ENCODE peak calls at places on chromosomes 5 and 9, in six cellular contexts. I, X, J, G, P and Q are unnamed samples.

GRCh38 chr9:127722055-127722454 is 6.2 kb downstream of the TTC16 start:
- DNase-seq in I (no peak), X (no peak), J (no peak), G (no peak), P (no peak), Q (no peak)

GRCh38 chr9:125932012-125932411 is 184.8 kb downstream of the PBX3 start:
- DNase-seq in I (peak), X (peak), J (peak), G (no peak), P (no peak), Q (peak)

GRCh38 chr5:132746592-132747063 is 598 bp upstream of the CCNI2 start:
- DNase-seq in I (no peak), X (peak), J (no peak), G (no peak), P (peak), Q (no peak)

GRCh38 chr9:90939367-90939766 is 137.7 kb downstream of the SYK start:
- DNase-seq in I (no peak), X (no peak), J (no peak), G (no peak), P (no peak), Q (no peak)

GRCh38 chr5:36741138-36741537 is 134.7 kb downstream of the SLC1A3 start:
- DNase-seq in I (no peak), X (no peak), J (no peak), G (no peak), P (no peak), Q (no peak)

GRCh38 chr5:109487753-109488420 is 78.1 kb upstream of the PJA2 start:
- DNase-seq in I (no peak), X (no peak), J (no peak), G (no peak), P (no peak), Q (peak)

GRCh38 chr5:155004138-155004744 is 9.3 kb upstream of the KIF4B start:
- DNase-seq in I (no peak), X (peak), J (peak), G (no peak), P (peak), Q (peak)

GRCh38 chr5:154860123-154860522 is 1.7 kb downstream of the CNOT8 start:
- DNase-seq in I (peak), X (peak), J (no peak), G (peak), P (no peak), Q (peak)

GRCh38 chr5:36722913-36723312 is 116.5 kb downstream of the SLC1A3 start:
- DNase-seq in I (peak), X (peak), J (no peak), G (no peak), P (peak), Q (no peak)

GRCh38 chr5:170287532-170287931 is 10.0 kb downstream of the LCP2 start:
- DNase-seq in I (peak), X (no peak), J (no peak), G (peak), P (no peak), Q (peak)

GRCh38 chr9:75601280-75601679 is 289.2 kb upstream of the PCSK5 start:
- DNase-seq in I (no peak), X (no peak), J (peak), G (no peak), P (no peak), Q (no peak)

GRCh38 chr9:117258201-117258866 is 156.5 kb downstream of the ASTN2 start:
- DNase-seq in I (no peak), X (no peak), J (no peak), G (no peak), P (no peak), Q (no peak)
- H3K4me3 ChIP-seq in I (no peak), X (no peak), J (no peak), G (no peak), P (no peak), Q (no peak)

GRCh38 chr5:484556-484955 is 39.7 kb downstream of the SLC9A3 start:
- DNase-seq in I (no peak), X (no peak), J (no peak), G (no peak), P (no peak), Q (no peak)
- H3K4me3 ChIP-seq in I (no peak), X (no peak), J (no peak), G (no peak), P (no peak), Q (no peak)

DNA sequence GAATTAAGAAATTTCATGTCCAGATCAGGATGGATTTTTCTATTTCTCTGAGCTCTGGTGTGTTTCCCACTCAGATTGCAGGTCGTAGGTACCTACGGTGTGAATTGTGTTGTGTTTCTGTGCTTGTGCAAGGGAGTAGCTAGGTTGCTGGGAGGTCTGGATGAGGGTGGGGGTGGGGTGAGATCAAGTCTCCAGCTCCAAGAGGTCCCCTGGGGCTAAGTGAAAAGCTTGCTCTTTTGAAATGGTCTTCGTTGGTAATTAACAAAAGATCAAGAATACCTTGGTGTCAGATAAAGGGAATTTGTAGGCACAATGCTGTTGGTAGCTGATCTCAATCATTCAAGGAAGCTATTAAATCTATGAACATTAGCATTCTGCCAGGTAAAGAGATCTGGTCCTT is 988 bp upstream of the PCDHGC4 start:
- DNase-seq in I (no peak), X (no peak), J (no peak), G (no peak), P (no peak), Q (no peak)
- H3K4me3 ChIP-seq in I (no peak), X (no peak), J (no peak), G (no peak), P (no peak), Q (no peak)

GRCh38 chr5:149382517-149383220 is 3.6 kb upstream of the IL17B start:
- DNase-seq in I (no peak), X (no peak), J (no peak), G (peak), P (no peak), Q (no peak)

GRCh38 chr5:149383399-149383798 is 4.3 kb upstream of the IL17B start:
- DNase-seq in I (no peak), X (no peak), J (no peak), G (peak), P (no peak), Q (peak)

GRCh38 chr5:149380466-149381121 is 1.5 kb upstream of the IL17B start:
- DNase-seq in I (no peak), X (no peak), J (no peak), G (peak), P (no peak), Q (peak)

GRCh38 chr5:149381261-149381985 is 2.3 kb upstream of the IL17B start:
- DNase-seq in I (no peak), X (no peak), J (no peak), G (no peak), P (no peak), Q (no peak)

GRCh38 chr5:149381986-149382338 is 2.9 kb upstream of the IL17B start:
- DNase-seq in I (peak), X (peak), J (peak), G (peak), P (peak), Q (peak)
- H3K4me3 ChIP-seq in I (no peak), X (no peak), J (no peak), G (peak), P (no peak), Q (no peak)

GRCh38 chr5:34475249-34475966 is 180.7 kb upstream of the RAI14 start:
- DNase-seq in I (no peak), X (no peak), J (no peak), G (no peak), P (no peak), Q (no peak)
- H3K4me3 ChIP-seq in I (no peak), X (no peak), J (no peak), G (no peak), P (no peak), Q (no peak)

DNA sequence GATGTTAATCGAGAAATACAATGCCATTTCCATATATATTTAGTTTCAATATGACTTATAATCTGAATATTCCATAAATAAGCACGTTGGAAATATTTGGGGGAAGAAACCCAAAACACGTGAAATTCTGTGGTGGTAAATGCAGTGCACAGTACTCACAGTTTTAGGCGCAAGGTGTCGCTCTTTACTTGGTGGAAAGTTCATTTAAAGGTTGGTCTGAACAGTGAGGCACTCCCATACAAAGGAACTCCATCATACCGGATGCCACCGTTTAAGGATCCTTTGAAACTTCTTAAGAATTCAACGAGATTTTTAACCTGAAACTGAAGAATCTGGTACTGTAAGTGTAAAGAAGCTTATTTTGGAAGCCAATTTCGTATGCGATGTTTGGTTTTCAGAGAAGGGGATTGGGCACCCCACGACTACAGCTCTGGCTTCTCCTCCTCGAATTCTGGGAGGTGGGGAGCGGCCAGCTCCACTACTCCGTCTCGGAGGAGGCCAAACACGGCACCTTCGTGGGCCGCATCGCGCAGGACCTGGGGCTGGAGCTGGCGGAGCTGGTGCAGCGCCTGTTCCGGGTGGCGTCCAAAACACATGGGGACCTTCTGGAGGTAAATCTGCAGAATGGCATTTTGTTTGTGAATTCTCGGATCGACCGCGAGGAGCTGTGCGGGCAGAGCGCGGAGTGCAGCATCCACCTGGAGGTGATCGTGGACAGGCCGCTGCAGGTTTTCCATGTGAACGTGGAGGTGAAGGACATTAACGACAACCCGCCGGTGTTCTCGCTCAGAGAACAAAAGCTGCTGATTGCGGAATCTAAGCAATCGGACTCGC is at the start of gene PCDHA11:
- DNase-seq in I (peak), X (peak), J (peak), G (no peak), P (no peak), Q (no peak)
- H3K4me3 ChIP-seq in I (no peak), X (peak), J (no peak), G (no peak), P (no peak), Q (no peak)

GRCh38 chr5:92391-93220 is 638 bp downstream of the PLEKHG4B start:
- DNase-seq in I (no peak), X (no peak), J (no peak), G (no peak), P (no peak), Q (no peak)

GRCh38 chr5:93221-93980 is 1.4 kb downstream of the PLEKHG4B start:
- DNase-seq in I (no peak), X (no peak), J (no peak), G (peak), P (no peak), Q (no peak)

GRCh38 chr5:90590-91547 is 1.1 kb upstream of the PLEKHG4B start:
- DNase-seq in I (peak), X (peak), J (no peak), G (peak), P (no peak), Q (no peak)

GRCh38 chr5:89337-90286 is 2.4 kb upstream of the PLEKHG4B start:
- DNase-seq in I (no peak), X (no peak), J (no peak), G (peak), P (no peak), Q (no peak)

GRCh38 chr5:91556-92263 is at the start of gene PLEKHG4B:
- DNase-seq in I (no peak), X (peak), J (no peak), G (no peak), P (no peak), Q (no peak)
- H3K4me3 ChIP-seq in I (no peak), X (peak), J (no peak), G (peak), P (no peak), Q (peak)

DNA sequence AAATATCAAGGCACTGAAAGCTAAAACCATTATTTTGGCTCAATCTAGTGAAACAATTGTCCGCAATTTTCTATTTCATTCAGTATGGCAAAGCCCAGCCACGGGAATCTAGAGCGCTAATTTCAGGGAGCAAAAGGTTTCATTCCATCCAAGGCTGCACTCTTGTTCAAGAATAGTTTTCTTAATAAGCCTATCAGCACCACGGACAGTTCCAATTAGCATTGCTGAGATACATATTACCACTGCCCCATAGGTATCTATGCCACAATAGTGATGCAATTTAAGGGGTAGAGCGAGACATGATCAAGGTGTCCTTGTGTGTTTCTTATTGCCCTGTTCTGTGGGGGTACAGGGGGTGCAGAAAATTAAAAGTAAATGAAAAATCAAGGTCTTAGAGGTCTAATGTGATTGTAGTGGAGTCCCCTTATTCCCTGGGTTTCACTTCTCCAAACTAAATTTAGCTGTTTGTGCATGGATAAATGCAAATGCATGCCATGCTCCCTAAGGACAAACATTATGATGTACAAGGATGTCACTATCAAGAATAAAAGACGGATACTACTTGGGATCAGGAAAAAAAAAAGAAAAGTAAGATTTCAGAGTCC is 45.5 kb downstream of the SPOCK1 start:
- DNase-seq in I (peak), X (peak), J (peak), G (no peak), P (peak), Q (no peak)
- H3K4me3 ChIP-seq in I (no peak), X (no peak), J (no peak), G (no peak), P (no peak), Q (no peak)

GRCh38 chr5:124651663-124652513 is 94.6 kb downstream of the ZNF608 start:
- DNase-seq in I (no peak), X (peak), J (peak), G (peak), P (peak), Q (peak)

GRCh38 chr5:124652514-124652819 is 94.0 kb downstream of the ZNF608 start:
- DNase-seq in I (no peak), X (no peak), J (peak), G (no peak), P (no peak), Q (no peak)

GRCh38 chr5:124649548-124650501 is 96.6 kb downstream of the ZNF608 start:
- DNase-seq in I (peak), X (peak), J (peak), G (peak), P (peak), Q (peak)

GRCh38 chr5:124652892-124653441 is 93.5 kb downstream of the ZNF608 start:
- DNase-seq in I (no peak), X (no peak), J (no peak), G (no peak), P (no peak), Q (no peak)

GRCh38 chr5:124650960-124651662 is 95.3 kb downstream of the ZNF608 start:
- DNase-seq in I (peak), X (no peak), J (peak), G (no peak), P (no peak), Q (no peak)
- H3K4me3 ChIP-seq in I (peak), X (peak), J (peak), G (peak), P (peak), Q (peak)